ENCODE peak calls at places on chromosomes 1 and 21, in eight cellular contexts. B is aorta; G is activated CD4-positive, alpha-beta memory T cell treated with anti-CD3 and anti-CD28 coated beads, Interleukin-2, amount 10 ng/mL, durations not matched to agents 7 days and 5 days; Y is Calu3; J is CMK; O is AG09319; E is caudate nucleus; W is AG10803. Q is an unnamed sample.

GRCh38 chr1:185435696-185436379 is 118.8 kb upstream of the IVNS1ABP start:
- DNase-seq in W (no peak), B (no peak), J (no peak), G (no peak), O (no peak), E (no peak), Y (no peak), Q (no peak)

GRCh38 chr1:30422251-30422650 is 301.1 kb downstream of the MATN1 start:
- DNase-seq in O (no peak), J (no peak), Y (no peak), G (no peak), B (no peak), E (no peak), W (no peak), Q (no peak)

GRCh38 chr21:38165466-38166213 is 91.2 kb upstream of the KCNJ15 start:
- DNase-seq in W (peak), Y (no peak), J (no peak), B (no peak), E (no peak), G (no peak), O (no peak), Q (peak)

GRCh38 chr1:115428676-115429075 is 90.6 kb upstream of the NGF start:
- DNase-seq in E (no peak), Y (no peak), O (no peak), J (no peak), B (no peak), W (peak), G (no peak), Q (no peak)

GRCh38 chr1:37945743-37946702 is 830 bp downstream of the INPP5B start:
- DNase-seq in B (peak), O (peak), J (peak), W (peak), G (no peak), E (peak), Y (no peak), Q (peak)

GRCh38 chr1:115118596-115118995 is 29.3 kb upstream of the TSPAN2 start:
- DNase-seq in E (no peak), W (peak), Y (no peak), B (no peak), O (no peak), G (no peak), J (no peak), Q (no peak)

GRCh38 chr1:115764541-115764940 is 4.0 kb downstream of the CASQ2 start:
- DNase-seq in W (no peak), O (no peak), Y (peak), J (no peak), B (no peak), G (no peak), E (no peak), Q (no peak)

GRCh38 chr21:17802568-17802967 is 16.6 kb downstream of the C21orf91 start:
- DNase-seq in E (no peak), O (no peak), G (no peak), J (no peak), B (no peak), Y (no peak), W (peak), Q (no peak)

GRCh38 chr1:213020016-213020415 is 4.3 kb upstream of the ANGEL2 start:
- DNase-seq in Y (no peak), O (no peak), W (no peak), E (no peak), G (no peak), B (no peak), J (no peak), Q (no peak)

GRCh38 chr1:241644259-241644658 is 4.1 kb upstream of the CHML start:
- DNase-seq in O (no peak), B (no peak), W (no peak), E (no peak), G (no peak), J (no peak), Y (no peak), Q (no peak)

GRCh38 chr1:7046314-7046713 is 261.1 kb downstream of the CAMTA1 start:
- DNase-seq in J (no peak), G (no peak), B (no peak), W (peak), O (peak), Y (peak), E (no peak), Q (peak)

GRCh38 chr1:212179394-212180076 is 105.7 kb upstream of the PPP2R5A start:
- DNase-seq in E (no peak), Y (no peak), O (no peak), B (no peak), G (no peak), J (no peak), W (peak), Q (peak)

GRCh38 chr1:116760996-116761665 is 6.9 kb downstream of the CD2 start:
- DNase-seq in O (no peak), J (no peak), Y (no peak), G (no peak), B (no peak), W (no peak), E (no peak), Q (no peak)

GRCh38 chr1:109864960-109865611 is 45.6 kb upstream of the CSF1 start:
- DNase-seq in J (no peak), O (no peak), W (peak), Y (no peak), B (no peak), E (no peak), G (no peak), Q (no peak)

Q was measured in astrocyte of the cerebellum.